ENCODE peak calls at places on chromosomes 2 and 18, in five cellular contexts. C is HepG2, S is HCT116, H is WERI-Rb-1, M is mucosa of descending colon. Q is an unnamed sample.

GRCh38 chr2:183010112-183010511 is 28.1 kb downstream of the NCKAP1 start:
- DNase-seq in C (no peak), S (peak; percentile 28), H (no peak), M (no peak), Q (no peak)

GRCh38 chr2:14540003-14540402 is 92.5 kb upstream of the LRATD1 start:
- DNase-seq in C (no peak), S (no peak), H (no peak), M (no peak), Q (peak; percentile 7)

GRCh38 chr2:235827585-235827992 is 333.7 kb downstream of the AGAP1 start:
- DNase-seq in C (no peak), S (peak; percentile 74), H (no peak), M (no peak), Q (no peak)

GRCh38 chr2:237486819-237487448 is at the start of gene MLPH:
- DNase-seq in C (no peak), S (no peak), H (no peak), M (peak; percentile 72), Q (no peak)

GRCh38 chr2:25301453-25302352 is 40.0 kb downstream of the DNMT3A start:
- DNase-seq in C (no peak), S (peak; percentile 6), H (no peak), M (no peak), Q (peak; percentile 94)

GRCh38 chr18:23963443-23964185 is 50.9 kb upstream of the TTC39C start:
- DNase-seq in C (peak; percentile 18), S (no peak), H (no peak), M (no peak), Q (no peak)

GRCh38 chr18:46899274-46899948 is 17.9 kb downstream of the PIAS2 start:
- DNase-seq in C (no peak), S (no peak), H (no peak), M (no peak), Q (no peak)

GRCh38 chr2:209638346-209638745 is 133.3 kb upstream of the UNC80 start:
- DNase-seq in C (no peak), S (no peak), H (no peak), M (no peak), Q (no peak)

GRCh38 chr2:10283106-10284062 is 19.3 kb upstream of the HPCAL1 start:
- DNase-seq in C (peak; percentile 45), S (peak; percentile 88), H (no peak), M (no peak), Q (no peak)

GRCh38 chr2:178234648-178235047 is 40.3 kb downstream of the OSBPL6 start:
- DNase-seq in C (no peak), S (no peak), H (no peak), M (no peak), Q (no peak)

GRCh38 chr2:152499921-152500320 is 164.9 kb downstream of the FMNL2 start:
- DNase-seq in C (no peak), S (no peak), H (no peak), M (no peak), Q (peak; percentile 19)

GRCh38 chr2:36882532-36882931 is 83.8 kb downstream of the STRN start:
- DNase-seq in C (peak; percentile 31), S (no peak), H (no peak), M (no peak), Q (no peak)

GRCh38 chr18:55781481-55781957 is 193.5 kb upstream of the TCF4 start:
- DNase-seq in C (no peak), S (no peak), H (peak; percentile 76), M (peak; percentile 25), Q (no peak)

GRCh38 chr2:121289271-121289670 is 4.3 kb upstream of the TFCP2L1 start:
- DNase-seq in C (no peak), S (no peak), H (no peak), M (no peak), Q (no peak)

GRCh38 chr2:3466482-3466863 is 52.9 kb downstream of the ADI1 start:
- DNase-seq in C (no peak), S (no peak), H (no peak), M (no peak), Q (no peak)
- TF ChIP-seq CTCF in C (no peak), S (no peak), H (no peak), M (no peak), Q (no peak)

GRCh38 chr18:47997338-47997780 is 66.9 kb upstream of the SMAD2 start:
- DNase-seq in C (no peak), S (no peak), H (peak; percentile 90), M (no peak), Q (no peak)

GRCh38 chr18:48003426-48004349 is 73.2 kb upstream of the SMAD2 start:
- DNase-seq in C (no peak), S (peak; percentile 72), H (no peak), M (peak; percentile 76), Q (no peak)

GRCh38 chr18:47999801-48000248 is 69.4 kb upstream of the SMAD2 start:
- DNase-seq in C (no peak), S (no peak), H (no peak), M (no peak), Q (no peak)

GRCh38 chr18:48002933-48003365 is 72.5 kb upstream of the SMAD2 start:
- DNase-seq in C (no peak), S (peak; percentile 77), H (no peak), M (peak; percentile 59), Q (no peak)

GRCh38 chr18:48000701-48001100 is 70.2 kb upstream of the SMAD2 start:
- DNase-seq in C (no peak), S (no peak), H (no peak), M (peak; percentile 41), Q (no peak)
- TF ChIP-seq CTCF in C (no peak), S (no peak), H (no peak), M (no peak), Q (no peak)

DNA sequence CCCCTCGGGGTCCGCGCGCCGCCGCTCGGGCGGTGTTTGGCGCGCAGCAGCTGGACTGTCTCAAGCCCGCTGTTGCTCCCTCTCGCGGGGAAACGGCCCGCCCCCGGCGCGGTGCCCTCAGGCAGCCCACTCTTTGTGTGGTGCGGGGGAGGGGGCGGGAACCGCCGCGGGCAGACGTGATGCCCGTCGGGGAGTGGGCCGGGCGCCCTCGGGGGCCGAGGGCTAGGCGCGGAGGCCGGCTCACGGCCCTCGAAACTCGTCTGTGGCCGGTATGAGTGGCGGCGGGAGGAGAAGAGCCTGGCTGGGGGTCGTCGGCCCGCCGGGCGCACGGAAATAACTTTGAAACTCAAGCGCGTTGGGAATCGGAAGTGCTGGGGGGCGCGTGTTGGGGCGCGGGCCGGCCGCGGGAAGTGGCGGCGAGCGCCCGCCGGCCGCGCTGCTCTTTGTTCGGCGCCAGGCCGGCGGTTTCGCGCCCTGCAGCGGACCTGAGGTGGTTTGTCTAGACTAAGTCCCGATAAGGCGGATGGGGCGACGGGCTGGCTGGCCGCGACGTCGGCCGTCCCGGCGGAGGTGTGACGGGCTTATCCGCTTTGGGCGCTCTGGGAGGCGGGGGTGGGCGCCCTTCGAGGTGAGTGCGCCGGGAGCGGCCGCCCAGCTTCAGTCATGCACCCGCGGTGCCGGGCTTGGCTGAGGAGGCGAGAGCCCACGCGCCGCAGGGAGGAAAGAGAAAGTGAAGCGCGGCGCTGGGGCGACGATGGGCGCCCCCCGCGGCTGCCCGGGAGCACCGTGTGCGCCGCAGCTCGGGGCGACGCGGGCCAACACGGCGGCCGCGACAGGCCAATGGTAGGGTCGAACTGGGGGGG is 679 bp downstream of the PTMA start:
- DNase-seq in C (no peak), S (no peak), H (peak; percentile 51), M (peak; percentile 57), Q (no peak)
- TF ChIP-seq CTCF in C (peak; percentile 35), S (no peak), H (no peak), M (no peak), Q (peak; percentile 13)

GRCh38 chr2:231640646-231641111 is 48.0 kb downstream of the TEX44 start:
- DNase-seq in C (no peak), S (peak; percentile 65), H (no peak), M (peak; percentile 69), Q (no peak)
- TF ChIP-seq CTCF in C (no peak), S (peak; percentile 22), H (no peak), M (no peak), Q (no peak)

DNA sequence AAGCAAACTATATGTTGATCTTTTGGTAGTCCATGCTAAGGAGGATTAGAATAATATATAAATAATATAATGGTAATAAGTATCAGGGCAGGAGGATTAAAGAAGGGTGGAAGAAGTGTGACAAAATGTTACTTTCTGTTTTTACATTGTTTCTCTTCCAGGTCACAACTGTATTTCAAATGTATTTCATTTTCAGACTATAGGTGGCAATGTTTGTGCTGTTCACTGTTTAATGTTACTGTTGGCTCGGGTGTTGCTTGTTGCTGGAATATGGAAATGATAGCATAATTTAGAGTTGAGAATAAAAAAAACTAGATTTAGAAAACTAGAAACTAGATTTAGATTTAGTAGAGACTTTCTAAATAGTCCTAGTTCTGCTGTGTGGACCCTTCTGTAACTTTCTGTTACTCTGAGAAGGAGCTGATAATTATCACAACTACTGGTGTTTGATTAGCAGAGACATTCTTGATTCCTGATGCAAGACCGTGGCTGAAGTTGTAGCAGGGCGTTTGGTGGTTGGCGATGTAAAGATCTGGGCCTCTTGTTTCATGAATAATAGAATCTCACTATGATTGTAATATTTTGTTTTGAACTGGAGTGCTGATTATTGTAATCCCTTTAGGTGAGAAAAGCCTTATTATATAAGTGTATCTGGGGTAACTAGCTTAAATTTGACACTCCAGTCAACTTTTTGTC is 7.9 kb downstream of the NEDD4L start:
- DNase-seq in C (no peak), S (no peak), H (no peak), M (no peak), Q (no peak)
- TF ChIP-seq CTCF in C (peak; percentile 37), S (peak; percentile 29), H (peak; percentile 21), M (no peak), Q (peak; percentile 41)

Q was measured in GM12864.